ENCODE peak calls at places on chromosomes 7 and 10, in ten cellular contexts. T, F, M, L, S, Z, E, N, W and A are unnamed samples.

GRCh38 chr10:75663947-75664664 is 232.7 kb downstream of the LRMDA start:
- DNase-seq in T (no peak), F (no peak), M (no peak), L (no peak), S (no peak), Z (peak), E (no peak), N (no peak), W (no peak), A (no peak)

GRCh38 chr10:25797888-25798429 is 136.1 kb upstream of the MYO3A start:
- DNase-seq in T (no peak), F (no peak), M (no peak), L (no peak), S (no peak), Z (no peak), E (no peak), N (no peak), W (no peak), A (no peak)

GRCh38 chr7:14754631-14755030 is 147.9 kb downstream of the DGKB start:
- DNase-seq in T (no peak), F (no peak), M (no peak), L (peak), S (peak), Z (no peak), E (no peak), N (no peak), W (no peak), A (no peak)

GRCh38 chr7:117269895-117270294 is 53.0 kb downstream of the WNT2 start:
- DNase-seq in T (no peak), F (no peak), M (peak), L (no peak), S (peak), Z (peak), E (no peak), N (no peak), W (no peak), A (no peak)

GRCh38 chr10:124091646-124092269 is 1.6 kb downstream of the CHST15 start:
- DNase-seq in T (no peak), F (no peak), M (peak), L (no peak), S (no peak), Z (peak), E (no peak), N (peak), W (peak), A (no peak)

GRCh38 chr10:101087965-101088364 is 26.2 kb downstream of the KAZALD1 start:
- DNase-seq in T (no peak), F (no peak), M (no peak), L (no peak), S (no peak), Z (no peak), E (no peak), N (no peak), W (no peak), A (no peak)

GRCh38 chr7:149209518-149210269 is 14.3 kb downstream of the ZNF282 start:
- DNase-seq in T (no peak), F (no peak), M (peak), L (peak), S (peak), Z (peak), E (no peak), N (no peak), W (peak), A (peak)

GRCh38 chr10:62475531-62475930 is 101.4 kb downstream of the ZNF365 start:
- DNase-seq in T (no peak), F (no peak), M (no peak), L (no peak), S (no peak), Z (no peak), E (no peak), N (no peak), W (no peak), A (no peak)

GRCh38 chr10:4765428-4765827 is 60.6 kb upstream of the AKR1E2 start:
- DNase-seq in T (no peak), F (no peak), M (no peak), L (no peak), S (peak), Z (no peak), E (no peak), N (no peak), W (no peak), A (no peak)

GRCh38 chr7:15780271-15780670 is 93.8 kb upstream of the MEOX2 start:
- DNase-seq in T (no peak), F (no peak), M (no peak), L (no peak), S (peak), Z (no peak), E (no peak), N (no peak), W (peak), A (no peak)